ENCODE peak calls at places on chromosomes 13 and 19, in seven cellular contexts. One of them, this sample, is unnamed.
A peak's percentile ranks its signal among the peaks of the same experiment; 100 is the strongest.

GRCh38 chr13:51000576-51001260 is 91.1 kb downstream of the RNASEH2B start:
- DNase-seq in cardiac fibroblast: peak; percentile 65
- DNase-seq in tibial artery: peak; percentile 66
- DNase-seq in Karpas-422: no peak
- DNase-seq in hepatocyte: no peak
- DNase-seq in IMR-90: peak; percentile 42
- DNase-seq in bronchial epithelial cell: peak; percentile 97
- DNase-seq in this sample: no peak

GRCh38 chr13:23447927-23448326 is 14.4 kb upstream of the SACS start:
- DNase-seq in tibial artery: no peak
- DNase-seq in cardiac fibroblast: peak; percentile 66
- DNase-seq in bronchial epithelial cell: peak; percentile 31
- DNase-seq in IMR-90: peak; percentile 96
- DNase-seq in Karpas-422: no peak
- DNase-seq in hepatocyte: no peak
- DNase-seq in this sample: no peak

GRCh38 chr19:56477429-56478338 is 539 bp upstream of the ZNF667 start:
- DNase-seq in tibial artery: peak; percentile 86
- DNase-seq in IMR-90: peak; percentile 91
- DNase-seq in Karpas-422: no peak
- DNase-seq in cardiac fibroblast: peak; percentile 95
- DNase-seq in bronchial epithelial cell: peak; percentile 86
- DNase-seq in hepatocyte: peak; percentile 89
- DNase-seq in this sample: peak; percentile 95

GRCh38 chr13:51682691-51683090 is 98.4 kb downstream of the WDFY2 start:
- DNase-seq in cardiac fibroblast: peak; percentile 71
- DNase-seq in tibial artery: no peak
- DNase-seq in hepatocyte: no peak
- DNase-seq in bronchial epithelial cell: no peak
- DNase-seq in IMR-90: peak; percentile 27
- DNase-seq in Karpas-422: peak; percentile 35
- DNase-seq in this sample: no peak

GRCh38 chr13:105863300-105863699 is 672.2 kb downstream of the EFNB2 start:
- DNase-seq in IMR-90: no peak
- DNase-seq in tibial artery: no peak
- DNase-seq in cardiac fibroblast: no peak
- DNase-seq in bronchial epithelial cell: no peak
- DNase-seq in hepatocyte: no peak
- DNase-seq in Karpas-422: no peak
- DNase-seq in this sample: no peak

GRCh38 chr13:113928701-113929627 is 44.9 kb downstream of the C13orf46 start:
- DNase-seq in bronchial epithelial cell: no peak
- DNase-seq in Karpas-422: no peak
- DNase-seq in cardiac fibroblast: peak; percentile 65
- DNase-seq in IMR-90: peak; percentile 69
- DNase-seq in hepatocyte: peak; percentile 50
- DNase-seq in tibial artery: peak; percentile 96
- DNase-seq in this sample: peak; percentile 83

GRCh38 chr19:45643927-45644771 is 5.0 kb upstream of the EML2 start:
- DNase-seq in tibial artery: no peak
- DNase-seq in IMR-90: no peak
- DNase-seq in bronchial epithelial cell: no peak
- DNase-seq in Karpas-422: peak; percentile 71
- DNase-seq in hepatocyte: no peak
- DNase-seq in cardiac fibroblast: no peak
- DNase-seq in this sample: no peak

GRCh38 chr19:35149463-35149862 is 5.1 kb upstream of the FXYD5 start:
- DNase-seq in Karpas-422: no peak
- DNase-seq in hepatocyte: no peak
- DNase-seq in bronchial epithelial cell: no peak
- DNase-seq in cardiac fibroblast: no peak
- DNase-seq in IMR-90: no peak
- DNase-seq in tibial artery: no peak
- DNase-seq in this sample: no peak

GRCh38 chr19:45824041-45824471 is 8.9 kb upstream of the RSPH6A start:
- DNase-seq in hepatocyte: no peak
- DNase-seq in IMR-90: no peak
- DNase-seq in tibial artery: no peak
- DNase-seq in cardiac fibroblast: peak; percentile 14
- DNase-seq in Karpas-422: no peak
- DNase-seq in bronchial epithelial cell: peak; percentile 39
- DNase-seq in this sample: no peak

GRCh38 chr19:49869009-49869483 is 1.7 kb upstream of the PNKP start:
- DNase-seq in IMR-90: no peak
- DNase-seq in bronchial epithelial cell: no peak
- DNase-seq in Karpas-422: no peak
- DNase-seq in hepatocyte: no peak
- DNase-seq in cardiac fibroblast: no peak
- DNase-seq in tibial artery: no peak
- DNase-seq in this sample: no peak

GRCh38 chr19:12987781-12988180 is 7.5 kb upstream of the NFIX start:
- DNase-seq in bronchial epithelial cell: no peak
- DNase-seq in Karpas-422: no peak
- DNase-seq in IMR-90: no peak
- DNase-seq in hepatocyte: no peak
- DNase-seq in cardiac fibroblast: no peak
- DNase-seq in tibial artery: no peak
- DNase-seq in this sample: no peak

GRCh38 chr13:39892731-39893293 is 237.3 kb downstream of the COG6 start:
- DNase-seq in hepatocyte: no peak
- DNase-seq in IMR-90: no peak
- DNase-seq in tibial artery: peak; percentile 32
- DNase-seq in bronchial epithelial cell: no peak
- DNase-seq in Karpas-422: peak; percentile 10
- DNase-seq in cardiac fibroblast: peak; percentile 51
- DNase-seq in this sample: peak; percentile 14

GRCh38 chr19:51472607-51473006 is 5.7 kb upstream of the CEACAM18 start:
- DNase-seq in bronchial epithelial cell: no peak
- DNase-seq in cardiac fibroblast: peak; percentile 2
- DNase-seq in tibial artery: no peak
- DNase-seq in IMR-90: no peak
- DNase-seq in hepatocyte: no peak
- DNase-seq in Karpas-422: no peak
- DNase-seq in this sample: no peak

GRCh38 chr19:16001481-16002312 is 52.9 kb downstream of the OR10H4 start:
- DNase-seq in bronchial epithelial cell: peak; percentile 35
- DNase-seq in cardiac fibroblast: peak; percentile 78
- DNase-seq in IMR-90: peak; percentile 77
- DNase-seq in tibial artery: no peak
- DNase-seq in Karpas-422: peak; percentile 44
- DNase-seq in hepatocyte: no peak
- DNase-seq in this sample: no peak

GRCh38 chr13:30829145-30829544 is 76.9 kb upstream of the MEDAG start:
- DNase-seq in Karpas-422: no peak
- DNase-seq in IMR-90: peak; percentile 82
- DNase-seq in tibial artery: no peak
- DNase-seq in bronchial epithelial cell: peak; percentile 99
- DNase-seq in hepatocyte: peak; percentile 34
- DNase-seq in cardiac fibroblast: peak; percentile 87
- DNase-seq in this sample: no peak

GRCh38 chr19:3423183-3423829 is 56.9 kb downstream of the NFIC start:
- DNase-seq in Karpas-422: no peak
- DNase-seq in bronchial epithelial cell: no peak
- DNase-seq in hepatocyte: no peak
- DNase-seq in tibial artery: no peak
- DNase-seq in cardiac fibroblast: no peak
- DNase-seq in IMR-90: peak; percentile 28
- DNase-seq in this sample: peak; percentile 56

GRCh38 chr19:13430790-13431582 is 75.3 kb downstream of the CACNA1A start:
- DNase-seq in bronchial epithelial cell: peak; percentile 37
- DNase-seq in tibial artery: peak; percentile 32
- DNase-seq in IMR-90: peak; percentile 42
- DNase-seq in hepatocyte: peak; percentile 51
- DNase-seq in Karpas-422: peak; percentile 82
- DNase-seq in cardiac fibroblast: peak; percentile 67
- DNase-seq in this sample: peak; percentile 19

GRCh38 chr19:2315818-2316353 is 7.9 kb upstream of the LINGO3 start:
- DNase-seq in bronchial epithelial cell: no peak
- DNase-seq in tibial artery: peak; percentile 66
- DNase-seq in Karpas-422: peak; percentile 66
- DNase-seq in cardiac fibroblast: peak; percentile 74
- DNase-seq in IMR-90: peak; percentile 56
- DNase-seq in hepatocyte: peak; percentile 71
- DNase-seq in this sample: peak; percentile 79

GRCh38 chr13:82688400-82688999 is 1193.8 kb downstream of the SLITRK1 start:
- DNase-seq in Karpas-422: no peak
- DNase-seq in hepatocyte: no peak
- DNase-seq in IMR-90: peak; percentile 2
- DNase-seq in tibial artery: no peak
- DNase-seq in cardiac fibroblast: peak; percentile 23
- DNase-seq in bronchial epithelial cell: peak; percentile 15
- DNase-seq in this sample: no peak

GRCh38 chr19:13844130-13844631 is 32.8 kb upstream of the NANOS3 start:
- DNase-seq in hepatocyte: peak; percentile 73
- DNase-seq in bronchial epithelial cell: peak; percentile 93
- DNase-seq in IMR-90: no peak
- DNase-seq in cardiac fibroblast: no peak
- DNase-seq in tibial artery: no peak
- DNase-seq in Karpas-422: no peak
- DNase-seq in this sample: no peak

GRCh38 chr13:66264976-66265375 is 965.2 kb downstream of the PCDH9 start:
- DNase-seq in bronchial epithelial cell: peak; percentile 2
- DNase-seq in tibial artery: no peak
- DNase-seq in IMR-90: peak; percentile 1
- DNase-seq in Karpas-422: no peak
- DNase-seq in cardiac fibroblast: no peak
- DNase-seq in hepatocyte: no peak
- DNase-seq in this sample: no peak

GRCh38 chr13:33205224-33205623 is 80.3 kb downstream of the STARD13 start:
- DNase-seq in Karpas-422: no peak
- DNase-seq in cardiac fibroblast: peak; percentile 55
- DNase-seq in hepatocyte: no peak
- DNase-seq in tibial artery: no peak
- DNase-seq in bronchial epithelial cell: no peak
- DNase-seq in IMR-90: no peak
- DNase-seq in this sample: no peak

GRCh38 chr13:33206425-33206824 is 79.1 kb downstream of the STARD13 start:
- DNase-seq in Karpas-422: no peak
- DNase-seq in hepatocyte: no peak
- DNase-seq in IMR-90: peak; percentile 76
- DNase-seq in bronchial epithelial cell: peak; percentile 59
- DNase-seq in cardiac fibroblast: peak; percentile 67
- DNase-seq in tibial artery: no peak
- DNase-seq in this sample: no peak

GRCh38 chr13:33202644-33203169 is 82.8 kb downstream of the STARD13 start:
- DNase-seq in hepatocyte: no peak
- DNase-seq in bronchial epithelial cell: no peak
- DNase-seq in Karpas-422: no peak
- DNase-seq in tibial artery: no peak
- DNase-seq in IMR-90: no peak
- DNase-seq in cardiac fibroblast: no peak
- DNase-seq in this sample: no peak

GRCh38 chr13:33205804-33206221 is 79.7 kb downstream of the STARD13 start:
- DNase-seq in cardiac fibroblast: peak; percentile 64
- DNase-seq in hepatocyte: no peak
- DNase-seq in tibial artery: no peak
- DNase-seq in IMR-90: peak; percentile 62
- DNase-seq in bronchial epithelial cell: peak; percentile 14
- DNase-seq in Karpas-422: no peak
- DNase-seq in this sample: no peak

GRCh38 chr13:33204130-33204927 is 81.2 kb downstream of the STARD13 start:
- DNase-seq in cardiac fibroblast: peak; percentile 94
- DNase-seq in bronchial epithelial cell: no peak
- DNase-seq in tibial artery: peak; percentile 71
- DNase-seq in IMR-90: peak; percentile 90
- DNase-seq in Karpas-422: no peak
- DNase-seq in hepatocyte: peak; percentile 70
- DNase-seq in this sample: peak; percentile 58
- H3K4me3 ChIP-seq in cardiac fibroblast: peak overlapping the region; percentile 35
- H3K4me3 ChIP-seq in bronchial epithelial cell: no peak overlapping the region
- H3K4me3 ChIP-seq in tibial artery: peak overlapping the region; percentile 56
- H3K4me3 ChIP-seq in IMR-90: peak overlapping the region; percentile 20
- H3K4me3 ChIP-seq in Karpas-422: no peak overlapping the region
- H3K4me3 ChIP-seq in hepatocyte: no peak overlapping the region
- H3K4me3 ChIP-seq in this sample: peak overlapping the region; percentile 1

DNA sequence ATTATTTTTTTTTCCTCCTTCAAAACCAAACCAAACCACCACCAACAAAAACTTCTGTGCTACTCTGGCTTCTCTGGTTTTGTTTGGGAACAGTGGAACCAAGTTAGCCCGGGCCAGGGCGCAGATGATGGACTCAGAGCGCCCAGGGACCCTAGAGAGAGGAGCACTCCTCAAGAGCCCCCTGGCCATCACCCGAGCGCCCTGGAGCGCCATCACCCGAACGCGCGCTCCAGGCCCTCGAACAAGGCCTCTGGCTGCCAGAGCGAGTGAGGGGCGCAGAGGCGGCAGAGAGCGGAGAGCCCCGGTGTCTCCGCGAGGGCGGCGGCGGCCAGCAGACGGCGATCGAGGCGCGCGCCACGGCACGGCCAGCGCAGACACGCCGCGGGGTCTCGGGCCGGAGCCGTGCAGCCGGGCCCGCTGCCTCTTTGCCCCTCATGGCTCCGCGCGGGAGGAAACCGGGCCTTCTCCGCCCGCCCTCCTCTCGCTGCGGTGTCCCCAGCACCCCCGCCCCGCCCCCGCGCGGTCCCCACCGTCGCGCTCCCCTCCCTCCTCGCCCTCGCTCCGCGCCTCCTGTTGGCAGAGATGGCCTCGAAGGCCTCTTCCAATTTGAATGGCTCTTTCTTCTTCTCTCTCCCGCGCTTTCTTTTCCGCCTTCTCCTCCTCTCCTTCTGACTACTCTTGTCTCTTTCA is 4.2 kb upstream of the SOX1 start:
- DNase-seq in IMR-90: no peak
- DNase-seq in cardiac fibroblast: no peak
- DNase-seq in hepatocyte: no peak
- DNase-seq in bronchial epithelial cell: no peak
- DNase-seq in Karpas-422: no peak
- DNase-seq in tibial artery: no peak
- DNase-seq in this sample: no peak
- H3K4me3 ChIP-seq in IMR-90: no peak overlapping the region
- H3K4me3 ChIP-seq in cardiac fibroblast: no peak overlapping the region
- H3K4me3 ChIP-seq in hepatocyte: no peak overlapping the region
- H3K4me3 ChIP-seq in bronchial epithelial cell: no peak overlapping the region
- H3K4me3 ChIP-seq in Karpas-422: no peak overlapping the region
- H3K4me3 ChIP-seq in tibial artery: no peak overlapping the region
- H3K4me3 ChIP-seq in this sample: peak overlapping the region; percentile 12

GRCh38 chr19:18172331-18173053 is 1.1 kb upstream of the IFI30 start:
- DNase-seq in bronchial epithelial cell: no peak
- DNase-seq in IMR-90: no peak
- DNase-seq in tibial artery: no peak
- DNase-seq in Karpas-422: no peak
- DNase-seq in cardiac fibroblast: no peak
- DNase-seq in hepatocyte: no peak
- DNase-seq in this sample: no peak
- H3K4me3 ChIP-seq in bronchial epithelial cell: no peak overlapping the region
- H3K4me3 ChIP-seq in IMR-90: no peak overlapping the region
- H3K4me3 ChIP-seq in tibial artery: no peak overlapping the region
- H3K4me3 ChIP-seq in Karpas-422: no peak overlapping the region
- H3K4me3 ChIP-seq in cardiac fibroblast: no peak overlapping the region
- H3K4me3 ChIP-seq in hepatocyte: no peak overlapping the region
- H3K4me3 ChIP-seq in this sample: no peak overlapping the region

DNA sequence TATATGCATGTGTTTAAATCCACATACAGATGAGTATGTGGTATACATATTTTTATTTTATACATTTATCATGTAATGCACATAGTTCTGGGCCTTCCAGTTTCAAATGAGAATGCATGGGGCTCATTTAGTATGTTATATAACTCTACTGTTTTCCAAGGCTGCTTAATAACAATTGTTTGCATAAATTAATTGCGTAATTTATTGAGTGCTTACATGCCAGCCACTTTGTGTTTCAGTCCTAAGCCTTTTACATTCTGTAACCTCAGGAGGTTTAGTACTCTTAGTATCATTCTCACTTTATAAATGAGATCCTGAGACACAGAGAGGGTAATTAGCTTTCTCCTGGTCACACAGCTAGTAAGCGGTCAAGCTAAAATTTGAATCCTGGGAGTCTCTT is 16.7 kb upstream of the CACNG8 start:
- DNase-seq in tibial artery: no peak
- DNase-seq in cardiac fibroblast: no peak
- DNase-seq in IMR-90: no peak
- DNase-seq in hepatocyte: no peak
- DNase-seq in Karpas-422: no peak
- DNase-seq in bronchial epithelial cell: no peak
- DNase-seq in this sample: no peak
- H3K4me3 ChIP-seq in tibial artery: no peak overlapping the region
- H3K4me3 ChIP-seq in cardiac fibroblast: no peak overlapping the region
- H3K4me3 ChIP-seq in IMR-90: no peak overlapping the region
- H3K4me3 ChIP-seq in hepatocyte: no peak overlapping the region
- H3K4me3 ChIP-seq in Karpas-422: no peak overlapping the region
- H3K4me3 ChIP-seq in bronchial epithelial cell: no peak overlapping the region
- H3K4me3 ChIP-seq in this sample: no peak overlapping the region

This sample was measured in testis.